ENCODE peak calls at places on chromosomes 6 and 20, in eight cellular contexts. N is NCI-H524; J is retina; H is activated naive CD4-positive, alpha-beta T cell treated with Interleukin-2 at 50 U/mL for 16 hours; D is COR-L47; Z is AML-193; B is glutamatergic neuron; A is adrenal gland. O is an unnamed sample.

GRCh38 chr6:36906539-36906938 is 20.8 kb downstream of the C6orf89 start:
- DNase-seq in N (no peak), J (no peak), H (no peak), D (peak; percentile 83), Z (no peak), B (no peak), A (peak; percentile 59), O (peak; percentile 30)

GRCh38 chr20:56626367-56627121 is 2.6 kb upstream of the TFAP2C start:
- DNase-seq in N (peak; percentile 63), J (peak; percentile 79), H (no peak), D (no peak), Z (no peak), B (peak; percentile 68), A (peak; percentile 3), O (no peak)

GRCh38 chr6:119299694-119300093 is 49.9 kb downstream of the MAN1A1 start:
- DNase-seq in N (no peak), J (no peak), H (no peak), D (no peak), Z (no peak), B (no peak), A (no peak), O (no peak)

GRCh38 chr6:167848783-167849182 is 22.1 kb downstream of the AFDN start:
- DNase-seq in N (no peak), J (no peak), H (no peak), D (no peak), Z (no peak), B (no peak), A (no peak), O (no peak)

GRCh38 chr6:160029525-160029924 is 60.6 kb downstream of the IGF2R start:
- DNase-seq in N (no peak), J (peak; percentile 14), H (no peak), D (no peak), Z (no peak), B (no peak), A (no peak), O (no peak)

GRCh38 chr6:55836481-55836880 is 38.9 kb downstream of the BMP5 start:
- DNase-seq in N (no peak), J (no peak), H (no peak), D (no peak), Z (no peak), B (no peak), A (no peak), O (no peak)

GRCh38 chr20:9079038-9079731 is 10.3 kb downstream of the PLCB4 start:
- DNase-seq in N (peak; percentile 87), J (no peak), H (no peak), D (peak; percentile 19), Z (no peak), B (no peak), A (no peak), O (no peak)

GRCh38 chr20:53559816-53560215 is 33.8 kb downstream of the ZNF217 start:
- DNase-seq in N (no peak), J (no peak), H (no peak), D (no peak), Z (no peak), B (no peak), A (no peak), O (no peak)

GRCh38 chr20:46784450-46785127 is 75.1 kb downstream of the SLC2A10 start:
- DNase-seq in N (no peak), J (no peak), H (no peak), D (no peak), Z (no peak), B (no peak), A (no peak), O (no peak)

GRCh38 chr6:163180874-163181541 is 233.5 kb upstream of the QKI start:
- DNase-seq in N (no peak), J (peak; percentile 40), H (no peak), D (no peak), Z (no peak), B (peak; percentile 74), A (peak; percentile 84), O (no peak)

GRCh38 chr20:36121981-36122930 is 32.3 kb upstream of the EPB41L1 start:
- DNase-seq in N (no peak), J (no peak), H (no peak), D (no peak), Z (no peak), B (no peak), A (no peak), O (no peak)

GRCh38 chr6:137389150-137389664 is 105.0 kb downstream of the OLIG3 start:
- DNase-seq in N (no peak), J (no peak), H (peak; percentile 78), D (no peak), Z (peak; percentile 98), B (no peak), A (peak; percentile 13), O (no peak)

GRCh38 chr6:6705061-6705425 is 116.5 kb downstream of the LY86 start:
- DNase-seq in N (no peak), J (no peak), H (no peak), D (no peak), Z (no peak), B (no peak), A (no peak), O (no peak)

GRCh38 chr20:11235058-11235457 is 561.3 kb upstream of the JAG1 start:
- DNase-seq in N (no peak), J (no peak), H (no peak), D (no peak), Z (no peak), B (no peak), A (no peak), O (no peak)

GRCh38 chr20:41719151-41719550 is 101.0 kb upstream of the CHD6 start:
- DNase-seq in N (no peak), J (no peak), H (no peak), D (no peak), Z (no peak), B (no peak), A (no peak), O (no peak)